ENCODE peak calls at places on chromosomes 6 and 20, in nine cellular contexts. M is prostate gland, I is body of pancreas, V is Peyer's patch, F is A549, L is IMR-90, E is upper lobe of left lung, C is sigmoid colon, S is HepG2. X is an unnamed sample. For H3K4me1, the result is how much of the 10 kb centered on the place peaks cover.

GRCh38 chr6:80425089-80425823 is 318.8 kb downstream of the BCKDHB start:
- DNase-seq in S (no peak), L (peak), I (no peak), F (no peak), V (no peak), C (no peak), E (no peak), M (no peak), X (no peak)

GRCh38 chr6:25154034-25154596 is 125.1 kb upstream of the CARMIL1 start:
- DNase-seq in E (no peak), I (no peak), L (no peak), F (no peak), C (no peak), M (peak), V (no peak), S (no peak), X (no peak)

GRCh38 chr6:124854338-124854922 is 107.8 kb upstream of the RNF217 start:
- DNase-seq in E (no peak), M (no peak), L (no peak), C (no peak), V (no peak), I (no peak), S (no peak), F (no peak), X (no peak)

GRCh38 chr6:29722773-29723665 is at the start of gene HLA-F:
- DNase-seq in S (peak), V (peak), I (peak), C (peak), L (peak), M (peak), F (peak), E (peak), X (peak)

GRCh38 chr6:36944650-36945049 is 9.9 kb upstream of the PI16 start:
- DNase-seq in M (no peak), V (peak), S (no peak), E (no peak), C (no peak), I (peak), L (peak), F (no peak), X (no peak)

GRCh38 chr6:54893818-54894217 is 47.2 kb downstream of the FAM83B start:
- DNase-seq in F (no peak), C (no peak), I (no peak), M (no peak), L (no peak), S (no peak), E (no peak), V (no peak), X (no peak)

GRCh38 chr20:21681219-21681931 is 24.1 kb upstream of the PAX1 start:
- DNase-seq in E (no peak), L (no peak), V (no peak), M (no peak), F (no peak), I (no peak), C (no peak), S (no peak), X (no peak)

GRCh38 chr6:46129301-46129633 is 522 bp upstream of the ENPP4 start:
- DNase-seq in C (no peak), S (no peak), E (no peak), L (no peak), M (no peak), F (no peak), V (no peak), I (no peak), X (no peak)

GRCh38 chr6:35370799-35371493 is 28.6 kb downstream of the PPARD start:
- DNase-seq in C (no peak), F (no peak), E (peak), M (no peak), V (no peak), S (no peak), I (no peak), L (peak), X (no peak)

GRCh38 chr6:44404715-44405099 is 17.2 kb downstream of the CDC5L start:
- DNase-seq in F (no peak), E (no peak), V (no peak), I (no peak), S (peak), C (no peak), M (no peak), L (no peak), X (no peak)

GRCh38 chr20:57682184-57683038 is 27.4 kb downstream of the PMEPA1 start:
- DNase-seq in V (peak), I (no peak), M (no peak), S (no peak), C (no peak), L (no peak), E (no peak), F (no peak), X (no peak)

GRCh38 chr6:17505062-17505476 is 95.0 kb upstream of the FAM8A1 start:
- DNase-seq in M (no peak), F (peak), S (peak), C (no peak), L (peak), I (no peak), V (no peak), E (no peak), X (no peak)

GRCh38 chr20:10219452-10219791 is 792 bp downstream of the SNAP25 start:
- DNase-seq in V (peak), L (peak), S (no peak), E (peak), I (peak), C (peak), M (peak), F (peak), X (peak)

GRCh38 chr6:153028261-153028660 is 25.8 kb upstream of the MTRF1L start:
- DNase-seq in V (no peak), M (no peak), L (peak), E (no peak), I (no peak), S (no peak), F (no peak), C (no peak), X (no peak)

GRCh38 chr20:51749674-51750036 is 18.5 kb downstream of the ATP9A start:
- DNase-seq in M (no peak), C (no peak), E (no peak), S (no peak), L (peak), V (no peak), I (no peak), F (no peak), X (no peak)

GRCh38 chr6:108742041-108742440 is 106.2 kb upstream of the ARMC2 start:
- DNase-seq in M (no peak), C (no peak), I (no peak), S (no peak), L (no peak), E (peak), V (peak), F (no peak), X (no peak)

GRCh38 chr6:33784787-33785186 is 4.1 kb downstream of the LEMD2 start:
- DNase-seq in E (no peak), C (no peak), V (no peak), L (no peak), S (no peak), M (no peak), F (no peak), I (no peak), X (no peak)

GRCh38 chr6:117498159-117498558 is 15.7 kb downstream of the DCBLD1 start:
- DNase-seq in S (no peak), C (no peak), I (no peak), F (no peak), V (no peak), M (no peak), L (peak), E (no peak), X (no peak)

GRCh38 chr6:35391240-35391968 is 49.0 kb downstream of the PPARD start:
- DNase-seq in S (no peak), I (no peak), F (no peak), C (no peak), E (no peak), V (no peak), M (no peak), L (peak), X (peak)

GRCh38 chr6:161169690-161170089 is 104.2 kb downstream of the AGPAT4 start:
- DNase-seq in M (no peak), S (no peak), L (peak), V (no peak), F (no peak), I (peak), E (no peak), C (peak), X (peak)

GRCh38 chr6:112203577-112204349 is 50.6 kb downstream of the LAMA4 start:
- DNase-seq in L (peak), M (no peak), S (peak), V (no peak), E (no peak), F (peak), I (no peak), C (no peak), X (no peak)

GRCh38 chr20:12053348-12053747 is 135.7 kb downstream of the BTBD3 start:
- DNase-seq in L (peak), V (no peak), E (no peak), I (no peak), M (no peak), F (no peak), S (peak), C (no peak), X (no peak)

GRCh38 chr6:111173341-111173740 is 86.0 kb downstream of the SLC16A10 start:
- DNase-seq in F (no peak), I (no peak), M (no peak), E (no peak), L (no peak), V (no peak), S (no peak), C (no peak), X (no peak)

GRCh38 chr6:154414021-154414813 is 57.6 kb upstream of the IPCEF1 start:
- DNase-seq in F (peak), S (peak), L (peak), I (no peak), C (no peak), V (no peak), E (no peak), M (no peak), X (no peak)

GRCh38 chr20:49276895-49277785 is 717 bp downstream of the ZNFX1 start:
- DNase-seq in V (peak), E (peak), S (no peak), C (peak), L (no peak), M (peak), I (peak), F (no peak), X (no peak)
- TF ChIP-seq POLR2A in V (no peak), E (no peak), S (no peak), C (no peak), L (no peak), M (no peak), I (no peak), F (no peak), X (no peak)

GRCh38 chr6:96521267-96521624 is 360 bp upstream of the UFL1 start:
- DNase-seq in M (no peak), C (no peak), L (no peak), I (no peak), V (no peak), F (no peak), S (no peak), E (no peak), X (no peak)
- H3K4me3 ChIP-seq in M (peak), C (peak), L (peak), I (peak), V (peak), F (peak), S (peak), E (peak), X (peak)

GRCh38 chr6:130381012-130381411 is 15.2 kb downstream of the TMEM200A start:
- DNase-seq in I (no peak), L (no peak), M (no peak), E (no peak), V (no peak), S (no peak), C (no peak), F (no peak), X (no peak)

GRCh38 chr6:130385059-130385695 is 19.4 kb downstream of the TMEM200A start:
- DNase-seq in E (no peak), V (no peak), F (no peak), S (no peak), L (no peak), I (no peak), M (no peak), C (no peak), X (no peak)

GRCh38 chr6:130381459-130382380 is 15.9 kb downstream of the TMEM200A start:
- DNase-seq in C (no peak), V (no peak), E (no peak), S (no peak), I (no peak), F (no peak), L (no peak), M (no peak), X (no peak)

GRCh38 chr6:130377911-130378310 is 12.1 kb downstream of the TMEM200A start:
- DNase-seq in L (no peak), S (no peak), I (no peak), E (no peak), V (peak), C (no peak), F (no peak), M (no peak), X (no peak)

DNA sequence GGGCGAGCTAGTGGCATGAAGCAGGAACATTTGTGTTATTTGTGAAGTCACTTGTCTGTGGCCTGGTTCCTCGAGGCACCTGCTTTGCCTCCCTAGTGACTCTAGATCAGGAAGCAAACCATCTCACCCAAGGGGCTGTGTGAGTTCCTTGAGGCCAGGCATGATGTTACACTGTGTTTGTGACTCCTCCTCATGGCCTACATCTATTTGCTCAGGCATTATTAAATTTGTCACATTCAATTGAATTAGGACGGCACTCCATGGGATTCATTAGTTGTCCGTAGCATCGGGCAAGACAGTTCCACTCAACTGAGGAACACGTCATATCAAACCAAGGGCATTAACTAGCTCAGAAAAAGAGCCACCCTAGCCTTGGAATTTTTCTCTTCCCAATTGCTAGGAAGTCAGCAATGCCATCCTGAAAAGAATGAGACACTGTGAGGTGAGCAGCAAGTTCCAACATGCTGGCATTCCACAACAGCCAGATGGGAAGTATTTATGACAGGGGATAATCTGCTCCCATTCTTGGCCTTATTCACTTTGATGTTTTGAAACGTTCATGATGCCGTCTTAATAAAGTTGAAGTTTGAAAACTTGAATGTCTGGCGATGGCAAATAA is 17.2 kb downstream of the TMEM200A start:
- DNase-seq in L (no peak), C (no peak), F (no peak), E (no peak), S (no peak), I (no peak), V (no peak), M (no peak), X (no peak)
- H3K4me1 ChIP-seq in L (under half), C (under half), F (under half), E (under half), S (under half), I (under half), V (under half), M (under half), X (under half)

GRCh38 chr20:44496976-44497375 is 21.3 kb downstream of the TTPAL start:
- DNase-seq in L (peak), E (no peak), F (peak), I (no peak), C (peak), S (no peak), M (no peak), V (no peak), X (no peak)
- TF ChIP-seq POLR2A in L (peak), E (no peak), F (no peak), I (no peak), C (no peak), S (no peak), M (no peak), V (no peak), X (no peak)

DNA sequence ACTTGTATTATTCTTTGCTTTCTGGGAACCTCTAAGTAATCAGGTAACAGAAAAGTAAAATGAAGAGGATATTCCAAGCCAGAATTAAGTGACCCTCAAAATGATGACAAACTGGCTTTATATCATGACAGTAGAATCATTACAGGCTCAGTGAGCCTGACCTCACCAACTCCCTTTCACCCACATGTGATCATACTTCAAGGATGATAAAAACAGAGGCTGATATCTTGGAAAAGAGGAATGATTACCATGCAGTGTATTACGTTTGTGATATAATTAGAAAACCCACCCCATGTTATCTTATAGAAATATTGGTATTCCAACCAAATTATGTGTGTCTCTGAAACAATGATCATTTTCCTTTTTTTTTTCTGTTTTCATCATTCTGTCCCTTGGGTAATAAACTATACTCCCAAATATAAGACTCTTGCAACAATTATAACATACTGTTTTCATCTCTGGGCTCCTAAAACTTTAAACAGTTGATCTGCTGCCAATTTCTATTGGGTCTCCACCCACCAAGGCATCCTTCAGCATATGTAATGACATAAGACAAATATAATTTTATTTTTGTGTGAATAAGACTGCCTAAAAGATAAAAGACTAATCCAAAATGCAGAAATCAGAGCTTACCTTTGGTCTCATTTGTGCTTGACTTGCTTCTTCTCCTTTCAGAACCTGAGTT is 115.7 kb downstream of the DST start:
- DNase-seq in F (no peak), M (no peak), V (no peak), I (no peak), S (no peak), C (no peak), E (no peak), L (peak), X (no peak)
- H3K4me3 ChIP-seq in F (no peak), M (no peak), V (no peak), I (no peak), S (no peak), C (no peak), E (no peak), L (no peak), X (no peak)

DNA sequence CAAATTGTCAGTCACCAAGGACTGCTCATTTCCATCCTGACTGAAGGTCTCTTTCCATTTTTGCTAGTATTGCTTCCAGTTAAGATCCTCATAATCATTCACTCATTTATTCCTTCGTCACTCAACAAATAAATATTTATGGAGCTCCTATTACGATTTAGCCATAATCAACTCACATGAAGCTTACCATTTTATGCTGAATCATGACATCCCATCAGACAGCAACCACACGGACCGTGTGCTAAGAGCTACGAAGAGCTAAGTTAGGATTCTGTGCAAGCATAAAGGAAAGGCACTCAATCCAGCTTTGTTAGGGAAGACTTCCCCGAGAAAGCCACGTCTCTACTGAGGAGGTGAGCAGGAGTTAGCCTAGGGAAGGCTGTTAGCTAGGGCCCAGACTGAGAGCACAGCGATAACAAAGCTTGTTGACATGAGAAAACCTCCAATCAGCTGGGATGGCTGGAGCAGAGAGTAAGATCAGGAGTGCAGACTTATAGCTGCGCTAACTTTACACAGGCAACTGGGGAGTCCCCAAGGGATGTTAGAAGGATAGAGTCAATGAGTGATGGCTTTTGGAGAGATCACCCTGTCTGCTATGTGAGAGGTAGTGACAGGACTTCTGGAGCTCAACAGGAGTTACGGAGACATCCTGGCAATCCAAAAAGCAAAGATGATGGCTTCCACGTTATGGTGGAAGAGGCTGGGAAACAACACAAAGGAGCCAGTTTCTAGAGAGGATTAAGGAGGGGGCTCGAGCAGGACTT is 2.6 kb upstream of the GID8 start:
- DNase-seq in C (no peak), M (no peak), L (no peak), V (no peak), F (no peak), I (no peak), S (no peak), E (peak), X (no peak)
- H3K4me1 ChIP-seq in C (under half), M (under half), L (under half), V (under half), F (under half), I (under half), S (half or more), E (under half), X (under half)

DNA sequence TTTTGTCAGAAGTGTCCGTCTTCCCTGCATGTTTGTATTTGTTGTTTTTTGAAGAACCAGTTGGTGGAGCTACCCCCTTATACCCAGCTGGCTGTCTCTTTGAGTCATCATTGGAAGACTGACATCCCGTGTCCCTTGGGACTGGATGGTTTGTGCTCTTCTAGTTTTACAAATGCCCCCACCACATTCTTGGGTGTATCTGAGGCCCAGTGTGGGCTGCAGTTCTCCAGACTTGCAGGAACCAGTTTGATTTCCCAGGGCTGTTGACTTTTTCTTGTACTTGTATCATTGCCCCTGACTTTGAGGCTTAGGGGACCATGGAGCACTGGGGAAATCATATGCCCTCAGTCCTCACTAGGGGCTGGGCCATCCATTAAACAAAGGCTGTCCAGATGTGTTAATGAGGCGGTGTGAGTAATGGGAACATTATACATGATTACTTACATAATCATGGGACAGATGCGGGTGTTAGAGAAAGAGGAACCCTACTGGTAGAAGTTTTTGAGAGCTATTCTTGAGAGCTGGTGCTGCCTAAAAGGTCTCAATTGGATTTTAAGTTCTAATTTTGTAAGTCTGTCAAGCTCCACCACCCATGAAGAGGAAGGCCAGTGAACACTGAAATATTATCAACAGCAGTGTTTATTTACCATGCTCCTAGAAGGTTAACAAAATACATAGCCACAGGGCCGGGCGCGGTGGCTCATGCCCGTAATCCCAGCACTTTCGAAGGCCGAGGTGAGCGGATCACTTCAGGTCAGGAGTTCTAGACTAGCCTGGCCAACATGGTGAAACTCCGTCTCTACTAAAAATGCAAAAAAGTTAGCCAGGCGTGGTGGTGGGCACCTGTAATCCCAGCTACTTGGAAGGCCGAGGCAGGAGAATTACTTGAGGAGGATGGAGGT is 8.5 kb downstream of the JARID2 start:
- DNase-seq in S (peak), L (no peak), C (no peak), V (no peak), M (no peak), I (no peak), E (no peak), F (no peak), X (peak)
- TF ChIP-seq POLR2A in S (no peak), L (no peak), C (no peak), V (no peak), M (no peak), I (no peak), E (no peak), F (no peak), X (no peak)

DNA sequence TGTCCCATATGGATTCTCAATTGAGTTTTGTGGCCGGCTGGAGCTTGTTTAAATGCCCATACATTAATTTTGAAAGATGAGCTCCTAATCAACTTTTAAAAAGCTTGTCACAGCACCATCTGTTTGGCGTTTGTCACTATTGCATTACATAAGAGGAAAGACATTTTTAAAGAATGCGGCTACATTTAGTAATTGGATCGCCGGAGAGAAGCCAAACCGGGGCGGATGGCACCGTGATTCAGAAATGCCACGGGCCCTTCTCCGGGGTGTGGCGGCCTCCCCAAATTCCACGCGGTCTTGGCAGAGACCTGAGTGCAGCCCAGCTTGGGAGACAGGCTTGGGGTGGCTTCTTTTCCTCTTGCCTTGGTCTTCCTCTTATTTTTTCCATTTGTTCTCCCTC is 67.7 kb upstream of the ZNFX1 start:
- DNase-seq in L (peak), E (no peak), C (peak), F (no peak), I (peak), M (peak), V (no peak), S (no peak), X (no peak)
- H3K4me3 ChIP-seq in L (no peak), E (no peak), C (no peak), F (peak), I (no peak), M (no peak), V (no peak), S (no peak), X (no peak)